ENCODE peak calls at places on chromosomes 5 and 9, in five cellular contexts. N is choroid plexus epithelial cell; D is central memory CD4-positive, alpha-beta T cell; L is SJSA1; E is NCI-H2081. F is an unnamed sample.

GRCh38 chr5:10599828-10600227 is 36.0 kb downstream of the ANKRD33B start:
- DNase-seq in D (no peak), L (peak), E (no peak), N (peak), F (no peak)

GRCh38 chr5:107072967-107073366 is 597.8 kb downstream of the EFNA5 start:
- DNase-seq in N (no peak), E (no peak), D (no peak), L (no peak), F (no peak)

GRCh38 chr5:57735754-57736153 is 253.1 kb upstream of the ACTBL2 start:
- DNase-seq in D (no peak), L (peak), N (peak), E (no peak), F (peak)

GRCh38 chr5:134133213-134133994 is 18.9 kb downstream of the TCF7 start:
- DNase-seq in E (no peak), N (no peak), D (no peak), L (no peak), F (no peak)

GRCh38 chr5:77449277-77449676 is 42.8 kb downstream of the WDR41 start:
- DNase-seq in D (no peak), L (no peak), N (no peak), E (no peak), F (no peak)

GRCh38 chr9:110714314-110714713 is 45.7 kb downstream of the MUSK start:
- DNase-seq in D (no peak), N (peak), L (no peak), E (no peak), F (peak)

GRCh38 chr5:140324041-140324833 is 21.3 kb upstream of the PFDN1 start:
- DNase-seq in D (no peak), L (peak), N (peak), E (peak), F (no peak)

GRCh38 chr5:150114773-150115408 is 28.5 kb upstream of the CSF1R start:
- DNase-seq in E (no peak), D (no peak), L (no peak), N (no peak), F (no peak)

GRCh38 chr5:176364765-176365662 is at the start of gene ARL10:
- DNase-seq in E (no peak), N (peak), L (peak), D (peak), F (no peak)

GRCh38 chr9:105069285-105070065 is 141.5 kb upstream of the ABCA1 start:
- DNase-seq in L (no peak), D (no peak), N (peak), E (no peak), F (no peak)

GRCh38 chr9:116345817-116346216 is 192.2 kb downstream of the PAPPA start:
- DNase-seq in E (no peak), L (no peak), N (peak), D (no peak), F (no peak)

GRCh38 chr9:12719431-12719830 is 26.2 kb downstream of the TYRP1 start:
- DNase-seq in N (peak), L (no peak), D (no peak), E (peak), F (no peak)

GRCh38 chr9:137461663-137462395 is 2.7 kb upstream of the NSMF start:
- DNase-seq in N (peak), D (peak), E (no peak), L (no peak), F (no peak)

GRCh38 chr9:120846906-120847305 is 4.2 kb upstream of the PSMD5 start:
- DNase-seq in L (no peak), N (peak), E (no peak), D (no peak), F (no peak)

GRCh38 chr9:95857122-95857521 is 18.4 kb upstream of the ERCC6L2 start:
- DNase-seq in L (peak), D (no peak), E (peak), N (peak), F (peak)

GRCh38 chr5:177537389-177538361 is 16.7 kb downstream of the FAM193B start:
- DNase-seq in D (no peak), N (peak), L (peak), E (no peak), F (peak)

GRCh38 chr9:130243015-130243881 is 22.3 kb upstream of the HMCN2 start:
- DNase-seq in D (peak), N (peak), L (peak), E (peak), F (no peak)

GRCh38 chr9:30301271-30301963 is 2083.0 kb upstream of the ACO1 start:
- DNase-seq in N (no peak), L (no peak), E (no peak), D (no peak), F (no peak)

GRCh38 chr9:136023401-136024225 is 62.4 kb upstream of the UBAC1 start:
- DNase-seq in L (no peak), N (peak), E (no peak), D (no peak), F (no peak)

GRCh38 chr5:45774528-45774927 is 78.3 kb upstream of the HCN1 start:
- DNase-seq in N (peak), L (no peak), D (no peak), E (no peak), F (no peak)

GRCh38 chr5:73727470-73727869 is 101.5 kb downstream of the ARHGEF28 start:
- DNase-seq in E (no peak), N (no peak), L (no peak), D (no peak), F (no peak)

GRCh38 chr5:28666075-28666474 is 1627.7 kb upstream of the CDH9 start:
- DNase-seq in L (no peak), E (no peak), N (no peak), D (no peak), F (no peak)

GRCh38 chr5:107518219-107519015 is 152.3 kb downstream of the EFNA5 start:
- DNase-seq in D (no peak), E (no peak), L (no peak), N (no peak), F (no peak)

GRCh38 chr5:179271821-179272325 is 73.4 kb downstream of the ADAMTS2 start:
- DNase-seq in E (no peak), D (no peak), L (no peak), N (no peak), F (no peak)

GRCh38 chr5:135310328-135310989 is 88.6 kb downstream of the MACROH2A1 start:
- DNase-seq in N (peak), E (no peak), L (peak), D (no peak), F (no peak)

GRCh38 chr5:22319798-22320197 is 533.3 kb downstream of the CDH12 start:
- DNase-seq in E (no peak), N (no peak), D (no peak), L (no peak), F (no peak)

GRCh38 chr9:113707953-113708695 is 168.0 kb upstream of the ZNF618 start:
- DNase-seq in E (no peak), N (no peak), D (no peak), L (no peak), F (no peak)

GRCh38 chr5:142404046-142404477 is 79.2 kb upstream of the SPRY4 start:
- DNase-seq in N (peak), D (no peak), L (no peak), E (no peak), F (peak)

GRCh38 chr9:123445981-123446610 is 90.1 kb downstream of the CRB2 start:
- DNase-seq in D (no peak), E (no peak), L (peak), N (no peak), F (no peak)

GRCh38 chr5:171863928-171864327 is 78.3 kb downstream of the SMIM23 start:
- DNase-seq in N (peak), L (no peak), D (no peak), E (no peak), F (no peak)